ENCODE peak calls at places on chromosome 17, in eight cellular contexts. One of them, this sample, is unnamed.

GRCh38 chr17:61157246-61157887 is 242.3 kb upstream of the TBX2 start:
- DNase-seq in fibroblast of the aortic adventitia: peak
- DNase-seq in HFF-Myc: no peak
- DNase-seq in neural progenitor cell: no peak
- DNase-seq in HCT116: no peak
- DNase-seq in fibroblast of lung: peak
- DNase-seq in cardiac fibroblast: peak
- DNase-seq in cardiac muscle cell: peak
- DNase-seq in this sample: peak

GRCh38 chr17:82449136-82449882 is 1.2 kb downstream of the CYBC1 start:
- DNase-seq in fibroblast of lung: no peak
- DNase-seq in fibroblast of the aortic adventitia: no peak
- DNase-seq in neural progenitor cell: peak
- DNase-seq in HFF-Myc: no peak
- DNase-seq in HCT116: no peak
- DNase-seq in cardiac muscle cell: no peak
- DNase-seq in cardiac fibroblast: no peak
- DNase-seq in this sample: no peak

GRCh38 chr17:1769826-1770477 is 8.1 kb downstream of the SERPINF1 start:
- DNase-seq in HCT116: no peak
- DNase-seq in cardiac muscle cell: no peak
- DNase-seq in fibroblast of the aortic adventitia: no peak
- DNase-seq in HFF-Myc: no peak
- DNase-seq in cardiac fibroblast: no peak
- DNase-seq in fibroblast of lung: no peak
- DNase-seq in neural progenitor cell: no peak
- DNase-seq in this sample: no peak

GRCh38 chr17:46995841-46996571 is 17.0 kb upstream of the RPRML start:
- DNase-seq in cardiac fibroblast: peak
- DNase-seq in cardiac muscle cell: peak
- DNase-seq in HFF-Myc: peak
- DNase-seq in fibroblast of the aortic adventitia: peak
- DNase-seq in neural progenitor cell: no peak
- DNase-seq in HCT116: no peak
- DNase-seq in fibroblast of lung: peak
- DNase-seq in this sample: peak

GRCh38 chr17:21218101-21218500 is 4.1 kb upstream of the TMEM11 start:
- DNase-seq in fibroblast of the aortic adventitia: peak
- DNase-seq in fibroblast of lung: no peak
- DNase-seq in cardiac fibroblast: no peak
- DNase-seq in HCT116: no peak
- DNase-seq in neural progenitor cell: peak
- DNase-seq in HFF-Myc: no peak
- DNase-seq in cardiac muscle cell: peak
- DNase-seq in this sample: peak

GRCh38 chr17:82775033-82775823 is 23.4 kb downstream of the TBCD start:
- DNase-seq in cardiac muscle cell: peak
- DNase-seq in cardiac fibroblast: peak
- DNase-seq in fibroblast of lung: peak
- DNase-seq in HFF-Myc: no peak
- DNase-seq in HCT116: peak
- DNase-seq in neural progenitor cell: peak
- DNase-seq in fibroblast of the aortic adventitia: peak
- DNase-seq in this sample: peak

GRCh38 chr17:951388-952132 is 28.0 kb downstream of the NXN start:
- DNase-seq in cardiac fibroblast: peak
- DNase-seq in cardiac muscle cell: peak
- DNase-seq in HCT116: no peak
- DNase-seq in fibroblast of the aortic adventitia: peak
- DNase-seq in neural progenitor cell: peak
- DNase-seq in fibroblast of lung: peak
- DNase-seq in HFF-Myc: no peak
- DNase-seq in this sample: peak

GRCh38 chr17:40063034-40063765 is 435 bp downstream of the THRA start:
- DNase-seq in neural progenitor cell: peak
- DNase-seq in HCT116: no peak
- DNase-seq in cardiac fibroblast: peak
- DNase-seq in fibroblast of lung: no peak
- DNase-seq in HFF-Myc: no peak
- DNase-seq in cardiac muscle cell: peak
- DNase-seq in fibroblast of the aortic adventitia: no peak
- DNase-seq in this sample: peak

GRCh38 chr17:36599546-36600250 is 1.7 kb upstream of the MRM1 start:
- DNase-seq in HCT116: no peak
- DNase-seq in HFF-Myc: no peak
- DNase-seq in fibroblast of the aortic adventitia: no peak
- DNase-seq in cardiac muscle cell: no peak
- DNase-seq in cardiac fibroblast: no peak
- DNase-seq in neural progenitor cell: no peak
- DNase-seq in fibroblast of lung: no peak
- DNase-seq in this sample: no peak

GRCh38 chr17:79870540-79870939 is 31.3 kb upstream of the CBX4 start:
- DNase-seq in cardiac fibroblast: no peak
- DNase-seq in HCT116: no peak
- DNase-seq in cardiac muscle cell: no peak
- DNase-seq in neural progenitor cell: no peak
- DNase-seq in HFF-Myc: no peak
- DNase-seq in fibroblast of the aortic adventitia: no peak
- DNase-seq in fibroblast of lung: no peak
- DNase-seq in this sample: no peak

GRCh38 chr17:66335797-66336196 is 33.4 kb downstream of the PRKCA start:
- DNase-seq in HFF-Myc: no peak
- DNase-seq in HCT116: no peak
- DNase-seq in cardiac fibroblast: no peak
- DNase-seq in cardiac muscle cell: no peak
- DNase-seq in neural progenitor cell: no peak
- DNase-seq in fibroblast of the aortic adventitia: no peak
- DNase-seq in fibroblast of lung: no peak
- DNase-seq in this sample: no peak

GRCh38 chr17:31048780-31049179 is 46.0 kb upstream of the NF1 start:
- DNase-seq in cardiac muscle cell: no peak
- DNase-seq in HFF-Myc: no peak
- DNase-seq in HCT116: no peak
- DNase-seq in cardiac fibroblast: peak
- DNase-seq in neural progenitor cell: no peak
- DNase-seq in fibroblast of lung: peak
- DNase-seq in fibroblast of the aortic adventitia: peak
- DNase-seq in this sample: peak

GRCh38 chr17:82301916-82302497 is 15.4 kb downstream of the CD7 start:
- DNase-seq in fibroblast of the aortic adventitia: no peak
- DNase-seq in neural progenitor cell: no peak
- DNase-seq in HCT116: no peak
- DNase-seq in cardiac fibroblast: no peak
- DNase-seq in fibroblast of lung: no peak
- DNase-seq in cardiac muscle cell: no peak
- DNase-seq in HFF-Myc: no peak
- DNase-seq in this sample: no peak

GRCh38 chr17:49696233-49696761 is 11.5 kb downstream of the SLC35B1 start:
- DNase-seq in cardiac muscle cell: no peak
- DNase-seq in cardiac fibroblast: no peak
- DNase-seq in fibroblast of lung: peak
- DNase-seq in HCT116: no peak
- DNase-seq in fibroblast of the aortic adventitia: no peak
- DNase-seq in neural progenitor cell: no peak
- DNase-seq in HFF-Myc: no peak
- DNase-seq in this sample: no peak

GRCh38 chr17:17021194-17021863 is 20.9 kb upstream of the MPRIP start:
- DNase-seq in fibroblast of lung: peak
- DNase-seq in cardiac fibroblast: no peak
- DNase-seq in cardiac muscle cell: peak
- DNase-seq in fibroblast of the aortic adventitia: peak
- DNase-seq in HFF-Myc: no peak
- DNase-seq in neural progenitor cell: peak
- DNase-seq in HCT116: no peak
- DNase-seq in this sample: peak

GRCh38 chr17:37743875-37744632 is 805 bp downstream of the HNF1B start:
- DNase-seq in HFF-Myc: no peak
- DNase-seq in cardiac muscle cell: no peak
- DNase-seq in cardiac fibroblast: no peak
- DNase-seq in fibroblast of lung: no peak
- DNase-seq in fibroblast of the aortic adventitia: no peak
- DNase-seq in neural progenitor cell: peak
- DNase-seq in HCT116: no peak
- DNase-seq in this sample: no peak

GRCh38 chr17:50924800-50925199 is 58.6 kb upstream of the TOB1 start:
- DNase-seq in fibroblast of the aortic adventitia: peak
- DNase-seq in neural progenitor cell: no peak
- DNase-seq in HFF-Myc: no peak
- DNase-seq in fibroblast of lung: no peak
- DNase-seq in HCT116: no peak
- DNase-seq in cardiac fibroblast: no peak
- DNase-seq in cardiac muscle cell: no peak
- DNase-seq in this sample: no peak

GRCh38 chr17:77445908-77446535 is 305.3 kb downstream of the SEC14L1 start:
- DNase-seq in cardiac fibroblast: no peak
- DNase-seq in HCT116: no peak
- DNase-seq in cardiac muscle cell: peak
- DNase-seq in neural progenitor cell: no peak
- DNase-seq in fibroblast of lung: peak
- DNase-seq in HFF-Myc: no peak
- DNase-seq in fibroblast of the aortic adventitia: peak
- DNase-seq in this sample: peak

GRCh38 chr17:76940738-76941350 is 72.6 kb downstream of the MGAT5B start:
- DNase-seq in HCT116: no peak
- DNase-seq in fibroblast of lung: no peak
- DNase-seq in fibroblast of the aortic adventitia: no peak
- DNase-seq in cardiac fibroblast: no peak
- DNase-seq in HFF-Myc: no peak
- DNase-seq in cardiac muscle cell: no peak
- DNase-seq in neural progenitor cell: peak
- DNase-seq in this sample: no peak

GRCh38 chr17:43660816-43661493 is 767 bp downstream of the MEOX1 start:
- DNase-seq in fibroblast of lung: no peak
- DNase-seq in cardiac muscle cell: no peak
- DNase-seq in neural progenitor cell: no peak
- DNase-seq in fibroblast of the aortic adventitia: no peak
- DNase-seq in HFF-Myc: no peak
- DNase-seq in HCT116: no peak
- DNase-seq in cardiac fibroblast: no peak
- DNase-seq in this sample: no peak

GRCh38 chr17:50934161-50934560 is 68.0 kb upstream of the TOB1 start:
- DNase-seq in HFF-Myc: no peak
- DNase-seq in fibroblast of the aortic adventitia: no peak
- DNase-seq in neural progenitor cell: no peak
- DNase-seq in fibroblast of lung: no peak
- DNase-seq in HCT116: no peak
- DNase-seq in cardiac fibroblast: no peak
- DNase-seq in cardiac muscle cell: no peak
- DNase-seq in this sample: no peak

GRCh38 chr17:8532021-8532420 is 96.3 kb downstream of the NDEL1 start:
- DNase-seq in HCT116: no peak
- DNase-seq in cardiac muscle cell: peak
- DNase-seq in HFF-Myc: no peak
- DNase-seq in cardiac fibroblast: peak
- DNase-seq in neural progenitor cell: no peak
- DNase-seq in fibroblast of the aortic adventitia: peak
- DNase-seq in fibroblast of lung: peak
- DNase-seq in this sample: peak
- TF ChIP-seq CTCF in HCT116: no peak
- TF ChIP-seq CTCF in cardiac muscle cell: no peak
- TF ChIP-seq CTCF in HFF-Myc: no peak
- TF ChIP-seq CTCF in cardiac fibroblast: no peak
- TF ChIP-seq CTCF in neural progenitor cell: no peak
- TF ChIP-seq CTCF in fibroblast of the aortic adventitia: no peak
- TF ChIP-seq CTCF in fibroblast of lung: no peak
- TF ChIP-seq CTCF in this sample: no peak

DNA sequence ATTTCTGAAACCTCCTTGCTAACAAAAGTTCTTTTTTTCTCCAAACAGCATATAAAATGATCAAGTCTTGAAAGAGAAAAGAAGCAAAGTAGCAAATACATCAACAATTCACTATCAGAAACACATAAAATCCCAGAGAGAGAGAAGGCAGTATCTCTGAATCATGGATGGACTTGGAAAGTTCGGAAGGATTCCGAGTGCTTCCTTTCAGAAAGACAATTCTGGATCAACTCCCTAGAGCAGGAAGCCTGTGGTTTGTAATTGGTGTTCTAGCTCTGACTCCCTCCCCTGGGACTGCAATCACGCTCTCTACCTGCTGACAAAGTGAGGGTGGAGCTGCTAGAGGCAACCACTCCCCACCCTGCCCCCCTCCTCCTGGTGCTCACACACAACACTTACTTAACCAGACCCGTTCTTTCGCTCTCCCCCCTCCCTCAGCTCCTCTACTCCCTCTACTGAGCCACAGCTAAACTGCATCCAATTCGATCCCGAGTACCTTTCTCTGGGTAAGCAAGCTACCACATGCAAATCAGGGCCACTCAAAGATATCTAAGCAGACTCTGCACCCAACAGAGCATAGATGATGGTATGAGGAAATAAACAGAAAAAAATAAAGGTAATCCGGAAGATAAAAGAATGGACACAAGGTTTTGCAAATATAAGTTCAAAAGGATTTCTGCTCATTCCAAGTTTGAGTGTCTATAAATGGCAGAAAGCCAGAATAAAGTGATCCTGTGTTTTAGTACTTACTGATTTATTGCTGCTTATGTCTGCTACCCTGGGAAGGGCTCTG is at the start of gene RNF43:
- DNase-seq in HFF-Myc: peak
- DNase-seq in fibroblast of the aortic adventitia: peak
- DNase-seq in cardiac muscle cell: peak
- DNase-seq in cardiac fibroblast: peak
- DNase-seq in fibroblast of lung: peak
- DNase-seq in HCT116: peak
- DNase-seq in neural progenitor cell: peak
- DNase-seq in this sample: peak
- H3K4me3 ChIP-seq in HFF-Myc: no peak
- H3K4me3 ChIP-seq in fibroblast of the aortic adventitia: peak
- H3K4me3 ChIP-seq in cardiac muscle cell: peak
- H3K4me3 ChIP-seq in cardiac fibroblast: no peak
- H3K4me3 ChIP-seq in fibroblast of lung: peak
- H3K4me3 ChIP-seq in HCT116: peak
- H3K4me3 ChIP-seq in neural progenitor cell: peak
- H3K4me3 ChIP-seq in this sample: peak

GRCh38 chr17:33299115-33299514 is 6.0 kb upstream of the ASIC2 start:
- DNase-seq in cardiac fibroblast: no peak
- DNase-seq in HCT116: no peak
- DNase-seq in HFF-Myc: no peak
- DNase-seq in fibroblast of the aortic adventitia: no peak
- DNase-seq in cardiac muscle cell: no peak
- DNase-seq in neural progenitor cell: no peak
- DNase-seq in fibroblast of lung: no peak
- DNase-seq in this sample: no peak
- TF ChIP-seq CTCF in cardiac fibroblast: peak
- TF ChIP-seq CTCF in HCT116: no peak
- TF ChIP-seq CTCF in HFF-Myc: no peak
- TF ChIP-seq CTCF in fibroblast of the aortic adventitia: no peak
- TF ChIP-seq CTCF in cardiac muscle cell: no peak
- TF ChIP-seq CTCF in neural progenitor cell: no peak
- TF ChIP-seq CTCF in fibroblast of lung: no peak
- TF ChIP-seq CTCF in this sample: no peak

DNA sequence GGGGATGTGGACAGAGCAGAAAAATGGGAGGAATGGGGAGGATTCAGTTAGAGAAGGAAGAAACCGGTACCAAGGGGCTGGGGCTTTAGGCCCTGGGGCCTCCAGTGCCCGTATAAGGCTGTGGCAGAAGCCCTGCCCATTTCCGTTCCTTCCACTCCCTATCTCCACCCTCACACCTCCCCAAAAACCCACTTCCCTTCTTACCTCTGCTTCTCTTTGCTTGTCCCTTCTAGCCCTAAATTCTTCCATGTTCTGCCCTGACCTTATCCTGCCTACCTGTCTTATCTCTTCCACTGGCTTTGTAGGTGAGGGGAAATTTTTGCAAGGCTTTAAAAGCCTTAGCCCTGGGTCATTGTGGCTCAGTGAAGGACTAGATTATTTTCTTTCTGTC is 4.1 kb downstream of the RNF167 start:
- DNase-seq in neural progenitor cell: no peak
- DNase-seq in HCT116: no peak
- DNase-seq in cardiac muscle cell: no peak
- DNase-seq in fibroblast of the aortic adventitia: no peak
- DNase-seq in fibroblast of lung: no peak
- DNase-seq in HFF-Myc: no peak
- DNase-seq in cardiac fibroblast: no peak
- DNase-seq in this sample: no peak
- H3K4me3 ChIP-seq in neural progenitor cell: no peak
- H3K4me3 ChIP-seq in HCT116: no peak
- H3K4me3 ChIP-seq in cardiac muscle cell: no peak
- H3K4me3 ChIP-seq in fibroblast of the aortic adventitia: no peak
- H3K4me3 ChIP-seq in fibroblast of lung: no peak
- H3K4me3 ChIP-seq in HFF-Myc: no peak
- H3K4me3 ChIP-seq in cardiac fibroblast: no peak
- H3K4me3 ChIP-seq in this sample: no peak